ENCODE peak calls at places on chromosomes 13 and 19, in seven cellular contexts. One of them, this sample, is unnamed.

GRCh38 chr19:5916201-5916708 is 2.2 kb downstream of the CAPS start:
- DNase-seq in brain microvascular endothelial cell: no peak
- DNase-seq in body of pancreas: no peak
- DNase-seq in sigmoid colon: no peak
- DNase-seq in AG04450: no peak
- DNase-seq in GM12878: no peak
- DNase-seq in epithelial cell of proximal tubule: no peak
- DNase-seq in this sample: no peak

GRCh38 chr13:109111141-109111540 is 481.7 kb downstream of the MYO16 start:
- DNase-seq in brain microvascular endothelial cell: no peak
- DNase-seq in body of pancreas: no peak
- DNase-seq in sigmoid colon: no peak
- DNase-seq in AG04450: no peak
- DNase-seq in GM12878: no peak
- DNase-seq in epithelial cell of proximal tubule: no peak
- DNase-seq in this sample: no peak

GRCh38 chr19:801861-802496 is 4.7 kb downstream of the PTBP1 start:
- DNase-seq in brain microvascular endothelial cell: no peak
- DNase-seq in body of pancreas: no peak
- DNase-seq in sigmoid colon: peak
- DNase-seq in AG04450: no peak
- DNase-seq in GM12878: no peak
- DNase-seq in epithelial cell of proximal tubule: no peak
- DNase-seq in this sample: no peak

GRCh38 chr19:6067975-6068374 is 42.3 kb downstream of the RFX2 start:
- DNase-seq in brain microvascular endothelial cell: no peak
- DNase-seq in body of pancreas: no peak
- DNase-seq in sigmoid colon: no peak
- DNase-seq in AG04450: no peak
- DNase-seq in GM12878: no peak
- DNase-seq in epithelial cell of proximal tubule: no peak
- DNase-seq in this sample: no peak

GRCh38 chr19:8654591-8655339 is 24.3 kb downstream of the NFILZ start:
- DNase-seq in brain microvascular endothelial cell: no peak
- DNase-seq in body of pancreas: peak
- DNase-seq in sigmoid colon: peak
- DNase-seq in AG04450: no peak
- DNase-seq in GM12878: no peak
- DNase-seq in epithelial cell of proximal tubule: no peak
- DNase-seq in this sample: no peak

GRCh38 chr13:112809332-112810310 is 119.8 kb downstream of the ATP11A start:
- DNase-seq in brain microvascular endothelial cell: no peak
- DNase-seq in body of pancreas: no peak
- DNase-seq in sigmoid colon: peak
- DNase-seq in AG04450: no peak
- DNase-seq in GM12878: no peak
- DNase-seq in epithelial cell of proximal tubule: no peak
- DNase-seq in this sample: no peak

GRCh38 chr19:34662919-34663318 is 14.0 kb downstream of the SCGB2B2 start:
- DNase-seq in brain microvascular endothelial cell: no peak
- DNase-seq in body of pancreas: no peak
- DNase-seq in sigmoid colon: no peak
- DNase-seq in AG04450: no peak
- DNase-seq in GM12878: no peak
- DNase-seq in epithelial cell of proximal tubule: no peak
- DNase-seq in this sample: no peak

GRCh38 chr13:50911051-50911690 is 1.6 kb downstream of the RNASEH2B start:
- DNase-seq in brain microvascular endothelial cell: no peak
- DNase-seq in body of pancreas: no peak
- DNase-seq in sigmoid colon: no peak
- DNase-seq in AG04450: no peak
- DNase-seq in GM12878: no peak
- DNase-seq in epithelial cell of proximal tubule: no peak
- DNase-seq in this sample: no peak

GRCh38 chr19:6271721-6272410 is 7.9 kb downstream of the MLLT1 start:
- DNase-seq in brain microvascular endothelial cell: no peak
- DNase-seq in body of pancreas: peak
- DNase-seq in sigmoid colon: peak
- DNase-seq in AG04450: no peak
- DNase-seq in GM12878: no peak
- DNase-seq in epithelial cell of proximal tubule: no peak
- DNase-seq in this sample: no peak

GRCh38 chr19:46618670-46619231 is 6.1 kb downstream of the PTGIR start:
- DNase-seq in brain microvascular endothelial cell: no peak
- DNase-seq in body of pancreas: peak
- DNase-seq in sigmoid colon: no peak
- DNase-seq in AG04450: no peak
- DNase-seq in GM12878: peak
- DNase-seq in epithelial cell of proximal tubule: no peak
- DNase-seq in this sample: no peak

GRCh38 chr19:16301999-16302694 is 22.5 kb upstream of the KLF2 start:
- DNase-seq in brain microvascular endothelial cell: no peak
- DNase-seq in body of pancreas: no peak
- DNase-seq in sigmoid colon: no peak
- DNase-seq in AG04450: no peak
- DNase-seq in GM12878: no peak
- DNase-seq in epithelial cell of proximal tubule: peak
- DNase-seq in this sample: no peak

GRCh38 chr13:81017525-81018152 is 676.7 kb upstream of the SPRY2 start:
- DNase-seq in brain microvascular endothelial cell: no peak
- DNase-seq in body of pancreas: no peak
- DNase-seq in sigmoid colon: no peak
- DNase-seq in AG04450: no peak
- DNase-seq in GM12878: no peak
- DNase-seq in epithelial cell of proximal tubule: peak
- DNase-seq in this sample: no peak

GRCh38 chr19:15149704-15150103 is 42.5 kb downstream of the SYDE1 start:
- DNase-seq in brain microvascular endothelial cell: no peak
- DNase-seq in body of pancreas: no peak
- DNase-seq in sigmoid colon: peak
- DNase-seq in AG04450: no peak
- DNase-seq in GM12878: no peak
- DNase-seq in epithelial cell of proximal tubule: no peak
- DNase-seq in this sample: no peak

GRCh38 chr19:19262190-19263057 is 10.7 kb downstream of the TM6SF2 start:
- DNase-seq in brain microvascular endothelial cell: no peak
- DNase-seq in body of pancreas: no peak
- DNase-seq in sigmoid colon: no peak
- DNase-seq in AG04450: no peak
- DNase-seq in GM12878: no peak
- DNase-seq in epithelial cell of proximal tubule: no peak
- DNase-seq in this sample: no peak

GRCh38 chr19:11970174-11970573 is 5.3 kb downstream of the ZNF763 start:
- DNase-seq in brain microvascular endothelial cell: no peak
- DNase-seq in body of pancreas: no peak
- DNase-seq in sigmoid colon: no peak
- DNase-seq in AG04450: no peak
- DNase-seq in GM12878: no peak
- DNase-seq in epithelial cell of proximal tubule: no peak
- DNase-seq in this sample: no peak

GRCh38 chr19:11963566-11964355 is 1.1 kb upstream of the ZNF763 start:
- DNase-seq in brain microvascular endothelial cell: peak
- DNase-seq in body of pancreas: peak
- DNase-seq in sigmoid colon: peak
- DNase-seq in AG04450: no peak
- DNase-seq in GM12878: peak
- DNase-seq in epithelial cell of proximal tubule: no peak
- DNase-seq in this sample: no peak

GRCh38 chr19:11964858-11965645 is at the start of gene ZNF763:
- DNase-seq in brain microvascular endothelial cell: peak
- DNase-seq in body of pancreas: peak
- DNase-seq in sigmoid colon: peak
- DNase-seq in AG04450: no peak
- DNase-seq in GM12878: peak
- DNase-seq in epithelial cell of proximal tubule: peak
- DNase-seq in this sample: peak

DNA sequence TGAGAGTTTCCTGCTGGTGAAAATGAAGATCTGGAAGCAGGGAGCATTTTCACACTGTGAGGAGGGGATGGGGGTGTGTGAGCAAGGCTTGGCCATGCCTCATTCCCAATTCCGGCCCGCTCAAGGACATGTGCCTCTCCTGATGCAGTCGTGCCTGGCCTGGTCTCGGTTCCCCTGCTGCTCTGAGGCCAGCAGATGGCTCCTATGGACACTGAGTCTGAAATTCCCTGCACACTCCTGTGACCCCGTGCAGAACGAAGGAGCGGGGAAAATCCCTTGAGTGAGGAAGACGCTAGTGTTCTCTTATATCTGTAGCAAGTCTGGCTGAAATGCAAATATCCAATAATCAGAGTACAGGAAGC is 363 bp upstream of the ZNF763 start:
- DNase-seq in brain microvascular endothelial cell: no peak
- DNase-seq in body of pancreas: no peak
- DNase-seq in sigmoid colon: peak
- DNase-seq in AG04450: no peak
- DNase-seq in GM12878: no peak
- DNase-seq in epithelial cell of proximal tubule: no peak
- DNase-seq in this sample: no peak
- TF ChIP-seq CTCF in brain microvascular endothelial cell: peak
- TF ChIP-seq CTCF in body of pancreas: no peak
- TF ChIP-seq CTCF in sigmoid colon: no peak
- TF ChIP-seq CTCF in AG04450: peak
- TF ChIP-seq CTCF in GM12878: peak
- TF ChIP-seq CTCF in epithelial cell of proximal tubule: peak
- TF ChIP-seq CTCF in this sample: peak

GRCh38 chr13:82438320-82438719 is 1444.0 kb downstream of the SLITRK1 start:
- DNase-seq in brain microvascular endothelial cell: no peak
- DNase-seq in body of pancreas: no peak
- DNase-seq in sigmoid colon: no peak
- DNase-seq in AG04450: no peak
- DNase-seq in GM12878: no peak
- DNase-seq in epithelial cell of proximal tubule: no peak
- DNase-seq in this sample: no peak

GRCh38 chr13:82436099-82436585 is 1446.1 kb downstream of the SLITRK1 start:
- DNase-seq in brain microvascular endothelial cell: no peak
- DNase-seq in body of pancreas: no peak
- DNase-seq in sigmoid colon: no peak
- DNase-seq in AG04450: no peak
- DNase-seq in GM12878: no peak
- DNase-seq in epithelial cell of proximal tubule: no peak
- DNase-seq in this sample: no peak

GRCh38 chr13:82439159-82439904 is 1442.9 kb downstream of the SLITRK1 start:
- DNase-seq in brain microvascular endothelial cell: no peak
- DNase-seq in body of pancreas: no peak
- DNase-seq in sigmoid colon: no peak
- DNase-seq in AG04450: no peak
- DNase-seq in GM12878: no peak
- DNase-seq in epithelial cell of proximal tubule: no peak
- DNase-seq in this sample: no peak
- H3K4me3 ChIP-seq in brain microvascular endothelial cell: no peak
- H3K4me3 ChIP-seq in body of pancreas: no peak
- H3K4me3 ChIP-seq in sigmoid colon: no peak
- H3K4me3 ChIP-seq in AG04450: no peak
- H3K4me3 ChIP-seq in GM12878: no peak
- H3K4me3 ChIP-seq in epithelial cell of proximal tubule: no peak
- H3K4me3 ChIP-seq in this sample: no peak

GRCh38 chr13:51922771-51923480 is 61.2 kb downstream of the CCDC70 start:
- DNase-seq in brain microvascular endothelial cell: no peak
- DNase-seq in body of pancreas: no peak
- DNase-seq in sigmoid colon: no peak
- DNase-seq in AG04450: no peak
- DNase-seq in GM12878: no peak
- DNase-seq in epithelial cell of proximal tubule: no peak
- DNase-seq in this sample: no peak

GRCh38 chr13:51925865-51926527 is 64.2 kb downstream of the CCDC70 start:
- DNase-seq in brain microvascular endothelial cell: no peak
- DNase-seq in body of pancreas: no peak
- DNase-seq in sigmoid colon: no peak
- DNase-seq in AG04450: no peak
- DNase-seq in GM12878: no peak
- DNase-seq in epithelial cell of proximal tubule: no peak
- DNase-seq in this sample: no peak

GRCh38 chr13:51921790-51922740 is 60.3 kb downstream of the CCDC70 start:
- DNase-seq in brain microvascular endothelial cell: no peak
- DNase-seq in body of pancreas: no peak
- DNase-seq in sigmoid colon: no peak
- DNase-seq in AG04450: no peak
- DNase-seq in GM12878: no peak
- DNase-seq in epithelial cell of proximal tubule: no peak
- DNase-seq in this sample: no peak

GRCh38 chr13:51924756-51925544 is 63.2 kb downstream of the CCDC70 start:
- DNase-seq in brain microvascular endothelial cell: no peak
- DNase-seq in body of pancreas: no peak
- DNase-seq in sigmoid colon: no peak
- DNase-seq in AG04450: no peak
- DNase-seq in GM12878: no peak
- DNase-seq in epithelial cell of proximal tubule: no peak
- DNase-seq in this sample: no peak

DNA sequence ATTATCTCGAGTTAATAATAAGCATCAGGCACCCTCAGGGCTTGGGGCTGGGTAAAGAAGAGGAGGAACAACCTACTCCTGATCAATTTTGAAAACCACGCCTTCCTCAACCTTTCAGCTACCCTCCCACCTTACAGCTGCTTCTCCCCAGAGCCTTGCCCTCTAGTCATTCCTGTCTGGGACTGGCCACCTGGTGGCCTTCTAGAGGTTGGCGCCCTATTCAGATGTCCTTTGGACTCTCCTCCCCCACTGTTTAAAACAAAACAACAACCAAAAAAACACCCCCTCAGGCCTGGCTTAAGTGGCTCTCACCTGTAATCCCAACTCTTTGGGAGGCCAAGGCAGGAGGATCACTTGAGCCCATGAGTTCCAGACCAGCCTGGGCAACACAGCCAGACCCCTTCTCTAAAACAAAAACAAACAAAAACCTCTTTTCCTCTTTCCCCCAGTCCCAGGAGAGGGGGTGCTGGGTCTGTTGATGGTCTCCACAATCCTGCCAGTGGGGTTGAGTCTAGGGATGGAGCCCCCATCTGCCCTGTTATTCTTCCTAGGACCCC is 62.3 kb downstream of the CCDC70 start:
- DNase-seq in brain microvascular endothelial cell: no peak
- DNase-seq in body of pancreas: no peak
- DNase-seq in sigmoid colon: no peak
- DNase-seq in AG04450: no peak
- DNase-seq in GM12878: no peak
- DNase-seq in epithelial cell of proximal tubule: no peak
- DNase-seq in this sample: no peak
- TF ChIP-seq CTCF in brain microvascular endothelial cell: peak
- TF ChIP-seq CTCF in body of pancreas: peak
- TF ChIP-seq CTCF in sigmoid colon: no peak
- TF ChIP-seq CTCF in AG04450: peak
- TF ChIP-seq CTCF in GM12878: no peak
- TF ChIP-seq CTCF in epithelial cell of proximal tubule: peak
- TF ChIP-seq CTCF in this sample: peak

GRCh38 chr19:51546650-51547396 is 15.4 kb upstream of the SIGLEC6 start:
- DNase-seq in brain microvascular endothelial cell: peak
- DNase-seq in body of pancreas: no peak
- DNase-seq in sigmoid colon: no peak
- DNase-seq in AG04450: no peak
- DNase-seq in GM12878: no peak
- DNase-seq in epithelial cell of proximal tubule: no peak
- DNase-seq in this sample: no peak
- H3K4me3 ChIP-seq in brain microvascular endothelial cell: no peak
- H3K4me3 ChIP-seq in body of pancreas: no peak
- H3K4me3 ChIP-seq in sigmoid colon: no peak
- H3K4me3 ChIP-seq in AG04450: no peak
- H3K4me3 ChIP-seq in GM12878: no peak
- H3K4me3 ChIP-seq in epithelial cell of proximal tubule: no peak
- H3K4me3 ChIP-seq in this sample: no peak

GRCh38 chr19:11045536-11045935 is 43.7 kb upstream of the LDLR start:
- DNase-seq in brain microvascular endothelial cell: no peak
- DNase-seq in body of pancreas: no peak
- DNase-seq in sigmoid colon: no peak
- DNase-seq in AG04450: no peak
- DNase-seq in GM12878: no peak
- DNase-seq in epithelial cell of proximal tubule: no peak
- DNase-seq in this sample: no peak
- TF ChIP-seq CTCF in brain microvascular endothelial cell: no peak
- TF ChIP-seq CTCF in body of pancreas: no peak
- TF ChIP-seq CTCF in sigmoid colon: no peak
- TF ChIP-seq CTCF in AG04450: no peak
- TF ChIP-seq CTCF in GM12878: no peak
- TF ChIP-seq CTCF in epithelial cell of proximal tubule: no peak
- TF ChIP-seq CTCF in this sample: no peak

This sample was measured in retinal pigment epithelial cell.